ENCODE peak calls at places on chromosomes 6 and 20, in four cellular contexts. P is thoracic aorta, F is GM12878, R is heart left ventricle. O is an unnamed sample.

GRCh38 chr6:51147756-51148155 is 329.1 kb downstream of the TFAP2B start:
- DNase-seq in P (no peak), F (no peak), R (no peak), O (no peak)

GRCh38 chr20:44911264-44911921 is 1.5 kb downstream of the PABPC1L start:
- DNase-seq in P (no peak), F (no peak), R (peak), O (peak)

GRCh38 chr6:105509506-105510331 is 106.8 kb upstream of the PREP start:
- DNase-seq in P (no peak), F (no peak), R (peak), O (peak)

GRCh38 chr20:32538526-32538918 is 46.6 kb downstream of the NOL4L start:
- DNase-seq in P (no peak), F (no peak), R (no peak), O (no peak)

GRCh38 chr6:116557863-116558262 is 4.3 kb downstream of the CALHM4 start:
- DNase-seq in P (no peak), F (no peak), R (peak), O (no peak)

GRCh38 chr20:25398363-25399037 is 7.9 kb upstream of the ABHD12 start:
- DNase-seq in P (no peak), F (no peak), R (no peak), O (no peak)

GRCh38 chr6:162198072-162198471 is 529.5 kb downstream of the PRKN start:
- DNase-seq in P (no peak), F (no peak), R (no peak), O (no peak)

GRCh38 chr6:33696538-33697518 is 14.7 kb downstream of the UQCC2 start:
- DNase-seq in P (no peak), F (no peak), R (peak), O (no peak)

GRCh38 chr6:118812972-118813371 is 81.0 kb upstream of the ASF1A start:
- DNase-seq in P (no peak), F (no peak), R (no peak), O (no peak)

GRCh38 chr6:37559501-37559900 is 59.8 kb upstream of the CCDC167 start:
- DNase-seq in P (no peak), F (no peak), R (no peak), O (no peak)

GRCh38 chr6:41939848-41940758 is 1.5 kb downstream of the CCND3 start:
- DNase-seq in P (no peak), F (no peak), R (no peak), O (no peak)
- H3K4me3 ChIP-seq in P (peak), F (peak), R (peak), O (peak)

GRCh38 chr6:11972806-11973205 is 39.3 kb upstream of the HIVEP1 start:
- DNase-seq in P (no peak), F (no peak), R (no peak), O (no peak)
- H3K27ac ChIP-seq in P (no peak), F (no peak), R (no peak), O (no peak)

DNA sequence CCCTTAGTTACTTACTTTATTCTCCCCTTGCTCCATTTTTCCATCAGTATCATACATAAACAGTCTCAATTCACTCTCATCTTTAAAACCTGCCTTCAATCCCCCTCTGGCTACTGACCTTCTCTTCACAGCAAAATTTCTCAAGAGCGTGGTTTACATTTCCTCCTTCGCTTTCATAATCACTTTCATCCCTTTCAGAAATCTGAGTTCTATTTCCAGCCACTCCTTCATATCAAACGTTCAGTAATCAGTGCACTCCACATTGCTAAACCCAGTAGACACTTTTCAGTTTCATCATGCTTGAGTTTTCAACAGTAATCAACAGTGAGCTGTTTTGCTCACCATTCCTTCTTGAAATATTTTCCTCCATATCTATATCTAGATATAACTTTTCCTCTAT is 176.7 kb upstream of the HSF2 start:
- DNase-seq in P (no peak), F (no peak), R (no peak), O (no peak)
- H3K4me3 ChIP-seq in P (no peak), F (no peak), R (no peak), O (no peak)

GRCh38 chr20:19943021-19943659 is 74.0 kb upstream of the NAA20 start:
- DNase-seq in P (no peak), F (no peak), R (no peak), O (no peak)
- H3K27ac ChIP-seq in P (peak), F (no peak), R (peak), O (peak)

O was measured in tibial nerve.